ENCODE peak calls at places on chromosomes 2 and 18, in ten cellular contexts. I is body of pancreas; W is psoas muscle; N is ovary; O is HFFc6; L is neural progenitor cell; V is CD4-positive, alpha-beta T cell; S is endothelial cell; G is GM12878; M is GM23338. Y is an unnamed sample.

GRCh38 chr2:6780765-6781274 is 84.9 kb downstream of the CMPK2 start:
- DNase-seq in I (peak; percentile 17), W (peak; percentile 76), N (peak; percentile 36), O (no peak), L (no peak), V (peak; percentile 7), S (peak; percentile 29), G (peak; percentile 12), M (no peak), Y (no peak)

GRCh38 chr2:207692206-207693065 is 19.0 kb upstream of the CCNYL1 start:
- DNase-seq in I (peak; percentile 66), W (no peak), N (no peak), O (no peak), L (peak; percentile 72), V (peak; percentile 47), S (peak; percentile 52), G (no peak), M (peak; percentile 82), Y (peak; percentile 20)

GRCh38 chr2:234512884-234513669 is 16.2 kb upstream of the ARL4C start:
- DNase-seq in I (no peak), W (no peak), N (no peak), O (no peak), L (no peak), V (no peak), S (no peak), G (no peak), M (no peak), Y (no peak)

GRCh38 chr2:53865264-53865663 is 5.5 kb upstream of the GPR75 start:
- DNase-seq in I (no peak), W (no peak), N (no peak), O (no peak), L (no peak), V (no peak), S (no peak), G (no peak), M (no peak), Y (no peak)

GRCh38 chr18:61628085-61628484 is 264.7 kb downstream of the RNF152 start:
- DNase-seq in I (no peak), W (no peak), N (no peak), O (peak; percentile 38), L (no peak), V (no peak), S (no peak), G (no peak), M (no peak), Y (no peak)

GRCh38 chr2:72386288-72386687 is 238.6 kb upstream of the CYP26B1 start:
- DNase-seq in I (no peak), W (no peak), N (no peak), O (no peak), L (no peak), V (no peak), S (no peak), G (no peak), M (peak; percentile 31), Y (no peak)

GRCh38 chr2:177602611-177603164 is 210.1 kb downstream of the AGPS start:
- DNase-seq in I (no peak), W (no peak), N (no peak), O (no peak), L (no peak), V (no peak), S (no peak), G (no peak), M (no peak), Y (no peak)

GRCh38 chr2:237268004-237268708 is 145.8 kb downstream of the COL6A3 start:
- DNase-seq in I (no peak), W (no peak), N (peak; percentile 69), O (no peak), L (no peak), V (no peak), S (no peak), G (no peak), M (no peak), Y (no peak)

GRCh38 chr2:192398236-192398635 is 203.5 kb upstream of the TMEFF2 start:
- DNase-seq in I (no peak), W (no peak), N (no peak), O (no peak), L (no peak), V (no peak), S (no peak), G (no peak), M (no peak), Y (no peak)

GRCh38 chr2:101745711-101746694 is 48.5 kb downstream of the MAP4K4 start:
- DNase-seq in I (no peak), W (no peak), N (no peak), O (peak; percentile 82), L (no peak), V (no peak), S (no peak), G (no peak), M (no peak), Y (no peak)

GRCh38 chr2:48754874-48755273 is 650 bp downstream of the LHCGR start:
- DNase-seq in I (no peak), W (no peak), N (no peak), O (no peak), L (no peak), V (no peak), S (no peak), G (no peak), M (peak; percentile 39), Y (no peak)

GRCh38 chr2:136378712-136379595 is 261.0 kb upstream of the CXCR4 start:
- DNase-seq in I (peak; percentile 39), W (no peak), N (no peak), O (peak; percentile 17), L (peak; percentile 80), V (peak; percentile 79), S (peak; percentile 70), G (no peak), M (peak; percentile 81), Y (peak; percentile 69)

GRCh38 chr18:43159091-43159490 is 43.6 kb upstream of the RIT2 start:
- DNase-seq in I (no peak), W (no peak), N (no peak), O (no peak), L (no peak), V (no peak), S (no peak), G (no peak), M (no peak), Y (no peak)

GRCh38 chr2:213161759-213162514 is 10.5 kb upstream of the IKZF2 start:
- DNase-seq in I (no peak), W (no peak), N (no peak), O (peak; percentile 30), L (no peak), V (no peak), S (no peak), G (no peak), M (no peak), Y (no peak)

GRCh38 chr2:166180951-166181812 is 53.4 kb upstream of the SCN1A start:
- DNase-seq in I (peak; percentile 78), W (peak; percentile 44), N (no peak), O (peak; percentile 49), L (peak; percentile 64), V (no peak), S (peak; percentile 68), G (no peak), M (peak; percentile 82), Y (peak; percentile 70)

GRCh38 chr2:166173263-166173662 is 45.4 kb upstream of the SCN1A start:
- DNase-seq in I (no peak), W (no peak), N (no peak), O (no peak), L (no peak), V (no peak), S (no peak), G (no peak), M (no peak), Y (no peak)

GRCh38 chr2:166181813-166182154 is 54.0 kb upstream of the SCN1A start:
- DNase-seq in I (no peak), W (no peak), N (no peak), O (no peak), L (no peak), V (no peak), S (no peak), G (no peak), M (no peak), Y (no peak)

GRCh38 chr2:166184789-166185188 is 57.0 kb upstream of the SCN1A start:
- DNase-seq in I (no peak), W (no peak), N (no peak), O (peak; percentile 47), L (no peak), V (no peak), S (no peak), G (no peak), M (peak; percentile 56), Y (no peak)

GRCh38 chr2:166179201-166179600 is 51.4 kb upstream of the SCN1A start:
- DNase-seq in I (no peak), W (no peak), N (no peak), O (no peak), L (no peak), V (no peak), S (no peak), G (no peak), M (no peak), Y (no peak)
- TF ChIP-seq CTCF in I (no peak), W (no peak), N (no peak), O (peak; percentile 72), L (peak; percentile 20), V (no peak), S (no peak), G (no peak), M (peak; percentile 42), Y (no peak)

GRCh38 chr18:5150888-5151287 is 46.2 kb downstream of the AKAIN1 start:
- DNase-seq in I (no peak), W (no peak), N (no peak), O (no peak), L (no peak), V (no peak), S (no peak), G (no peak), M (no peak), Y (no peak)
- TF ChIP-seq CTCF in I (no peak), W (no peak), N (no peak), O (no peak), L (no peak), V (no peak), S (no peak), G (no peak), M (no peak), Y (no peak)

DNA sequence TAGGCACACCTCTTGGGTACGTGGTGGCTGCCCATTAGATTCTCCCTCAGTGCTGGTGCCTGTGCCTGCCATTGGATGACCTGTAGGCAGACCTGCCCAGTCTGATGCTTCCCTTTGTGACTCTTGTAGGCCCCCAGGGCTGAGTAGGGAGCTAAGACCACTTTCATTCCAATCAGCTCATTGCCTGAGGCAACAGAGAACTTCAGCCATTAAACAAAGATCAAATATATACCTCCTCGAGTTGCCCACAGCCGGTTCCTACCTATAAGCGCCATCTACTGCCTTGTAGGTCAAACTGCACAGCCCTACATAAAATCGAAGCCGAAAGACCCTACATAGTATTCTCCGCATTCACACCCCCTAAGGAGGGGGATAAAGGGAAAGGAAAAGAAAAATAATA is 184.6 kb downstream of the ETAA1 start:
- DNase-seq in I (no peak), W (no peak), N (no peak), O (no peak), L (peak; percentile 12), V (no peak), S (no peak), G (no peak), M (peak; percentile 89), Y (no peak)
- TF ChIP-seq CTCF in I (no peak), W (no peak), N (no peak), O (peak; percentile 46), L (peak; percentile 44), V (no peak), S (no peak), G (peak; percentile 28), M (peak; percentile 88), Y (no peak)

DNA sequence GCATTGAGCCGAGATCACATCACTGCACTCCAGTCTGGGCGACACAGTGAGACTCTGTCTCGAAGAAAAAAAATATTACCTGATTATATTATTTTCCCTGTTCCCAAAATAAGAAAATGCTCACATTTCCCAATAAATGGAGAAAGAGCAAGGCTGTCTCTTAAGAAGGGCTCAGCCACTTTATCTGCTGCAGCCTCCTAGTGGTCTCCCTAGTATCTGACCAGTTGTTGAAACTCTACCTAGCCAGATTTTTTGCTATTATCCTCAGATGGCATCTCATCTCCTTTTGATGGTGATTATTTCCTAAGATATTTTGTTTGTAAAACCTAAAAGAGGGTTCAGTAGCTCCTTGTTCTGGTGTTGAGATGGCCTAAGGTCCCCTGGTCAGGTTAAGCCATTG is 114.3 kb downstream of the TPGS2 start:
- DNase-seq in I (no peak), W (no peak), N (no peak), O (no peak), L (no peak), V (no peak), S (no peak), G (no peak), M (peak; percentile 36), Y (no peak)
- TF ChIP-seq CTCF in I (no peak), W (no peak), N (no peak), O (peak; percentile 50), L (peak; percentile 14), V (no peak), S (no peak), G (no peak), M (peak; percentile 41), Y (no peak)

Y was measured in nephron progenitor cell.